ENCODE peak calls at places on chromosomes 7 and 10, in five cellular contexts. Y, S, G, C and U are unnamed samples.

GRCh38 chr10:67666416-67667043 is 29.5 kb downstream of the CTNNA3 start:
- DNase-seq in C (peak; percentile 84), Y (no peak), G (no peak), S (peak; percentile 1), U (peak; percentile 8)

GRCh38 chr7:96674565-96674964 is 35.1 kb downstream of the SEM1 start:
- DNase-seq in Y (no peak), S (no peak), C (peak; percentile 15), G (no peak), U (no peak)

GRCh38 chr10:35884657-35885071 is 242.6 kb upstream of the FZD8 start:
- DNase-seq in Y (no peak), G (no peak), C (no peak), S (no peak), U (no peak)

GRCh38 chr7:3712841-3713240 is 411.8 kb downstream of the SDK1 start:
- DNase-seq in S (no peak), C (no peak), Y (no peak), G (no peak), U (no peak)

GRCh38 chr10:99694171-99694570 is 34.9 kb downstream of the ENTPD7 start:
- DNase-seq in C (peak; percentile 12), S (peak; percentile 93), Y (no peak), G (no peak), U (no peak)

GRCh38 chr7:112779667-112780066 is 10.5 kb downstream of the TMEM168 start:
- DNase-seq in G (no peak), S (no peak), Y (no peak), C (peak; percentile 35), U (no peak)

GRCh38 chr7:141754939-141755338 is 9.0 kb upstream of the TAS2R3 start:
- DNase-seq in G (no peak), S (no peak), C (peak; percentile 47), Y (no peak), U (no peak)

GRCh38 chr10:12637649-12638048 is 288.3 kb downstream of the CAMK1D start:
- DNase-seq in Y (no peak), S (no peak), G (no peak), C (no peak), U (no peak)

GRCh38 chr10:493391-494148 is 195.9 kb downstream of the DIP2C start:
- DNase-seq in Y (peak; percentile 31), S (no peak), C (no peak), G (peak; percentile 12), U (no peak)

GRCh38 chr10:87636313-87636915 is 23.3 kb upstream of the PAPSS2 start:
- DNase-seq in Y (no peak), S (no peak), C (no peak), G (no peak), U (no peak)

GRCh38 chr10:80501381-80501912 is 36.3 kb upstream of the SH2D4B start:
- DNase-seq in Y (no peak), S (peak; percentile 19), G (no peak), C (no peak), U (no peak)

GRCh38 chr7:22559829-22560489 is 60.0 kb upstream of the STEAP1B start:
- DNase-seq in C (peak; percentile 86), S (peak; percentile 57), Y (no peak), G (peak; percentile 80), U (peak; percentile 52)

GRCh38 chr7:150463461-150463860 is 13.0 kb downstream of the GIMAP8 start:
- DNase-seq in C (no peak), Y (no peak), G (no peak), S (no peak), U (no peak)

GRCh38 chr10:110843031-110843430 is 28.7 kb upstream of the PDCD4 start:
- DNase-seq in G (no peak), C (no peak), Y (no peak), S (no peak), U (no peak)

GRCh38 chr10:121998462-121998861 is 9.5 kb downstream of the TACC2 start:
- DNase-seq in G (no peak), C (no peak), S (no peak), Y (no peak), U (no peak)

GRCh38 chr10:58028597-58029366 is 238.9 kb downstream of the IPMK start:
- DNase-seq in Y (no peak), C (peak; percentile 81), G (no peak), S (peak; percentile 86), U (no peak)

GRCh38 chr7:12728192-12728538 is 40.7 kb downstream of the ARL4A start:
- DNase-seq in S (no peak), Y (no peak), C (no peak), G (no peak), U (no peak)

GRCh38 chr10:111139567-111139966 is 62.7 kb downstream of the ADRA2A start:
- DNase-seq in C (no peak), G (no peak), Y (no peak), S (no peak), U (no peak)

GRCh38 chr10:69802424-69803161 is 887 bp downstream of the COL13A1 start:
- DNase-seq in Y (no peak), C (peak; percentile 61), S (peak; percentile 55), G (peak; percentile 70), U (no peak)

GRCh38 chr7:77657427-77658331 is 38.6 kb upstream of the RSBN1L start:
- DNase-seq in S (no peak), G (no peak), C (peak; percentile 74), Y (no peak), U (peak; percentile 71)

GRCh38 chr7:137395425-137395824 is 51.9 kb upstream of the PTN start:
- DNase-seq in G (no peak), C (no peak), S (no peak), Y (no peak), U (no peak)

GRCh38 chr7:156560075-156560474 is 80.5 kb upstream of the RNF32 start:
- DNase-seq in Y (no peak), G (no peak), C (peak; percentile 23), S (no peak), U (no peak)
- TF ChIP-seq CTCF in Y (peak; percentile 14), G (no peak), C (peak; percentile 47), S (peak; percentile 14), U (peak; percentile 16)

DNA sequence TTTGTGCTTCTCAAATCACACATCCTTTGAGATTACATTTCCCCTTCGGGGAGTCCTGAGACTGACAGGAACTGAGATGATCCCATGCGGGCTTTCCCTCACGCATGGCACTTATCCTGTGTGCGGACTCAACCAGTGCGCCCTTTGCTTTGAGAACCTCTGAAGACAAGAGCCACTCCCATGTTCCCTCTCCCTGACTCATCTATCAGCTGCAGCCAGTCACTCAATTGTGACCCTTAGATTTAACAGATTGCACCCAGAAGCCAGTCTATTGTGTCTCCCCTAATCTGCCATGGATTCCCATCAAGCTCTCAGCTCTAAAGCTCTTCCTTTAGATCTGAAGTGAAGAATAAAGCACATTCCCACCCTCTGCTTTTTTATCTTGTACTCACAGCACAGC is 353.9 kb upstream of the MEOX2 start:
- DNase-seq in G (no peak), S (no peak), Y (no peak), C (no peak), U (no peak)
- H3K4me3 ChIP-seq in G (no peak overlapping the region), S (no peak overlapping the region), Y (no peak overlapping the region), C (no peak overlapping the region), U (no peak overlapping the region)

GRCh38 chr7:117386125-117386709 is 41.1 kb downstream of the ASZ1 start:
- DNase-seq in G (no peak), Y (no peak), C (peak; percentile 14), S (peak; percentile 69), U (peak; percentile 74)
- TF ChIP-seq CTCF in G (no peak), Y (peak; percentile 58), C (no peak), S (no peak), U (no peak)

DNA sequence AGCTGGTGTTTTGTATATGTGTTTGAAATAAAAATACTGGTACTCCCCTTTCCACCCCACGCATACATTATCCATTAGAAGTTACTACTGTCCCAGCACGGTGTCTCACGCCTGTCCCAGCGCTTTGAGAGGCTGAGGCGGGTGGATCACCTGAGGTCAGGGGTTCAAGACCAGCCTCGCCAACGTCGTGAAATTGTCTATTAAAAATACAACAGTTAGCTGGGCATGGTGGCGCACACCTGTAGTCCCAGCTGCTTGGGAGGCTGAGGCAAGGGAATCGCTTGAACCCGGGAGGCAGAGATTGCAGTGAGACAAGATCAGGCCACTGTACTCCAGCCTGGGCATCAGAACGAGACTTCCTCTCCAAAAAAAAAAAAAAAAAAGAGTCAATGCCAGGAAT is 2.7 kb downstream of the HBP1 start:
- DNase-seq in S (no peak), G (no peak), Y (no peak), C (no peak), U (no peak)
- H3K4me3 ChIP-seq in S (no peak overlapping the region), G (no peak overlapping the region), Y (no peak overlapping the region), C (no peak overlapping the region), U (no peak overlapping the region)

GRCh38 chr7:4883352-4884144 is at the start of gene RADIL:
- DNase-seq in G (peak; percentile 96), C (peak; percentile 91), Y (no peak), S (peak; percentile 39), U (peak; percentile 56)
- TF ChIP-seq CTCF in G (peak; percentile 97), C (peak; percentile 75), Y (peak; percentile 82), S (peak; percentile 27), U (peak; percentile 74)

GRCh38 chr10:50447691-50448090 is 176.1 kb downstream of the SGMS1 start:
- DNase-seq in S (peak; percentile 12), G (no peak), Y (no peak), C (peak; percentile 34), U (no peak)

GRCh38 chr10:50456711-50457110 is 167.0 kb downstream of the SGMS1 start:
- DNase-seq in Y (no peak), C (no peak), G (no peak), S (no peak), U (no peak)

GRCh38 chr10:50453940-50454339 is 169.8 kb downstream of the SGMS1 start:
- DNase-seq in G (no peak), S (no peak), C (no peak), Y (no peak), U (no peak)

GRCh38 chr10:50452603-50453002 is 171.2 kb downstream of the SGMS1 start:
- DNase-seq in G (no peak), C (no peak), S (no peak), Y (no peak), U (no peak)
- H3K4me3 ChIP-seq in G (no peak overlapping the region), C (no peak overlapping the region), S (no peak overlapping the region), Y (no peak overlapping the region), U (no peak overlapping the region)